ENCODE peak calls at places on chromosome 18, in six cellular contexts. G, D, A, P, V and C are unnamed samples.
A peak's percentile ranks its signal among the peaks of the same experiment; 100 is the strongest.

GRCh38 chr18:43049021-43049420 is 66.5 kb downstream of the RIT2 start:
- DNase-seq in G (peak; percentile 86), D (no peak), A (no peak), P (no peak), V (no peak), C (peak; percentile 65)

GRCh38 chr18:69974365-69974764 is 26.7 kb upstream of the CD226 start:
- DNase-seq in G (peak; percentile 82), D (peak; percentile 73), A (no peak), P (no peak), V (no peak), C (peak; percentile 16)

GRCh38 chr18:74331404-74331803 is 15.8 kb downstream of the C18orf63 start:
- DNase-seq in G (peak; percentile 65), D (peak; percentile 54), A (peak; percentile 4), P (peak; percentile 11), V (no peak), C (peak; percentile 29)

GRCh38 chr18:5051207-5051606 is 145.8 kb downstream of the AKAIN1 start:
- DNase-seq in G (no peak), D (no peak), A (no peak), P (no peak), V (no peak), C (no peak)

GRCh38 chr18:2826581-2826980 is 20.2 kb upstream of the EMILIN2 start:
- DNase-seq in G (peak; percentile 47), D (no peak), A (no peak), P (peak; percentile 13), V (no peak), C (no peak)

GRCh38 chr18:1421502-1421901 is 516.8 kb downstream of the ADCYAP1 start:
- DNase-seq in G (no peak), D (no peak), A (no peak), P (no peak), V (no peak), C (no peak)

GRCh38 chr18:48476550-48476917 is 62.3 kb upstream of the CTIF start:
- DNase-seq in G (no peak), D (no peak), A (no peak), P (no peak), V (no peak), C (no peak)

GRCh38 chr18:35463050-35463449 is 34.7 kb downstream of the INO80C start:
- DNase-seq in G (peak; percentile 68), D (no peak), A (no peak), P (no peak), V (no peak), C (peak; percentile 26)

GRCh38 chr18:49520661-49521145 is 33.7 kb upstream of the C18orf32 start:
- DNase-seq in G (peak; percentile 29), D (peak; percentile 67), A (no peak), P (no peak), V (no peak), C (peak; percentile 24)

GRCh38 chr18:78069784-78070664 is 820.4 kb downstream of the GALR1 start:
- DNase-seq in G (no peak), D (no peak), A (no peak), P (no peak), V (no peak), C (no peak)

GRCh38 chr18:6885992-6886823 is 156.7 kb downstream of the ARHGAP28 start:
- DNase-seq in G (peak; percentile 70), D (peak; percentile 40), A (peak; percentile 27), P (peak; percentile 77), V (no peak), C (peak; percentile 63)

GRCh38 chr18:24734058-24734457 is 273.6 kb downstream of the HRH4 start:
- DNase-seq in G (no peak), D (no peak), A (no peak), P (peak; percentile 50), V (no peak), C (no peak)

GRCh38 chr18:2654105-2654827 is 1.3 kb upstream of the SMCHD1 start:
- DNase-seq in G (peak; percentile 26), D (peak; percentile 17), A (no peak), P (no peak), V (no peak), C (peak; percentile 47)

GRCh38 chr18:35983818-35984217 is 11.3 kb downstream of the RMP24 start:
- DNase-seq in G (peak; percentile 73), D (peak; percentile 48), A (no peak), P (no peak), V (no peak), C (peak; percentile 61)

DNA sequence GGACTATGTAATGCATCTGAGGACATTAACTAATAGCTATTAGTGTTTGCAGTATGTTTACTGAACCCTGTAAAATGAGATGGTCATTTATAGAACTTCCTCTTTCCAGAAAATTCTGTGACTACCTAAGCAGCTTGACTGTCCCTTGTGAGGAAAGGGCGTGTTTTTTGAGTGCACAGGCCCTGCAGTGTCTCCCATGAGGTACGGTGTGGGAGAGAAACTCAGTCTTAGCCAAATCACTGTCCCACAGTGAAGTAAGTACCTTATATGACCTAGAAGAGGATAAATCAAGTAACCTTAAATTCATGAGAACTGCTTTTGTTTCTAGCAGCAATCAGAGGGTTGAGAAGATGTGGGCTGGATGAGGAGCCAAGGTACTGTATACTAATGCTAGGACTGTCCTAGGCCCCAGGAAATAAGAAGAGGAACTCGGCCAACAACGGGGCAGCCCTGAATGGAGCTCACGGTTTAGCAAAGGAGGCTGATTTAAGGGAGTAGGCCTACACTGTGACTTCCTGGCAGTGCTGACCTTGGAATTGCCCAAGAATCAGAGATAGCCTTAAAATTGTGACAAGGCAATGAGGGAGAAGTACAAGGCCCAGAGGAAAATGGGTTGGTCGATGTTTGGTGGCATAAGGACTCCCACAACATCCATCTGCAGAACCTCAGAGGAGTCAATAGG is 103.5 kb upstream of the CTAGE1 start:
- DNase-seq in G (no peak), D (no peak), A (no peak), P (no peak), V (no peak), C (no peak)
- H3K4me3 ChIP-seq in G (no peak overlapping the region), D (no peak overlapping the region), A (no peak overlapping the region), P (no peak overlapping the region), V (no peak overlapping the region), C (no peak overlapping the region)

GRCh38 chr18:58045265-58046086 is 1.4 kb downstream of the NEDD4L start:
- DNase-seq in G (peak; percentile 21), D (peak; percentile 77), A (no peak), P (peak; percentile 74), V (peak; percentile 90), C (peak; percentile 26)
- TF ChIP-seq CTCF in G (no peak), D (no peak), A (no peak), P (no peak), V (no peak), C (no peak)

GRCh38 chr18:12305211-12305610 is 2.8 kb upstream of the TUBB6 start:
- DNase-seq in G (no peak), D (no peak), A (no peak), P (no peak), V (no peak), C (no peak)

GRCh38 chr18:12307251-12307736 is 747 bp upstream of the TUBB6 start:
- DNase-seq in G (peak; percentile 77), D (peak; percentile 35), A (no peak), P (peak; percentile 57), V (no peak), C (peak; percentile 78)

GRCh38 chr18:12306752-12307151 is 1.3 kb upstream of the TUBB6 start:
- DNase-seq in G (no peak), D (no peak), A (no peak), P (no peak), V (no peak), C (no peak)

GRCh38 chr18:12304351-12305210 is 3.5 kb upstream of the TUBB6 start:
- DNase-seq in G (no peak), D (peak; percentile 90), A (no peak), P (no peak), V (no peak), C (no peak)

GRCh38 chr18:12305930-12306629 is 2.0 kb upstream of the TUBB6 start:
- DNase-seq in G (peak; percentile 42), D (no peak), A (no peak), P (peak; percentile 51), V (no peak), C (no peak)
- H3K4me3 ChIP-seq in G (peak overlapping the region; percentile 72), D (no peak overlapping the region), A (no peak overlapping the region), P (no peak overlapping the region), V (no peak overlapping the region), C (peak overlapping the region; percentile 61)

DNA sequence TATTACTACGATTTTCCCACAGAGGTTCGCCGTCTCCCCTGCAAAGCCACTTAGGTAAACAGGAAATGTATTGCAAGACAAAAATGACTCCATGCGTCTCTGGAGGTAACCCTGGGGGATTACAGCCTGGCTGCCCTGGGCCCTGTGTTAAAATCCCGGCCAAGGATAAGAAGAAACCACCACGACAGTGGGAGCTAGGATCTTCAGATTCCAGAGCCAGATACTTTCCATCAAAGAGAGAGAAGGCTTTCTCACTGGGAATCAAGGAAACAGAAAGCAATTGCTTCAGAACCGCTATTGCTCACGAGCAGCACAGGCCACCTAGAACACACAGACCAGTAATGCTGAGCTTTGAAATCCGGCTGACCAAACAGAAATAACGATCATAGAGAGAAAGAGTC is 97.9 kb upstream of the ZNF516 start:
- DNase-seq in G (peak; percentile 17), D (no peak), A (no peak), P (no peak), V (no peak), C (no peak)
- TF ChIP-seq CTCF in G (no peak), D (no peak), A (no peak), P (no peak), V (no peak), C (no peak)

DNA sequence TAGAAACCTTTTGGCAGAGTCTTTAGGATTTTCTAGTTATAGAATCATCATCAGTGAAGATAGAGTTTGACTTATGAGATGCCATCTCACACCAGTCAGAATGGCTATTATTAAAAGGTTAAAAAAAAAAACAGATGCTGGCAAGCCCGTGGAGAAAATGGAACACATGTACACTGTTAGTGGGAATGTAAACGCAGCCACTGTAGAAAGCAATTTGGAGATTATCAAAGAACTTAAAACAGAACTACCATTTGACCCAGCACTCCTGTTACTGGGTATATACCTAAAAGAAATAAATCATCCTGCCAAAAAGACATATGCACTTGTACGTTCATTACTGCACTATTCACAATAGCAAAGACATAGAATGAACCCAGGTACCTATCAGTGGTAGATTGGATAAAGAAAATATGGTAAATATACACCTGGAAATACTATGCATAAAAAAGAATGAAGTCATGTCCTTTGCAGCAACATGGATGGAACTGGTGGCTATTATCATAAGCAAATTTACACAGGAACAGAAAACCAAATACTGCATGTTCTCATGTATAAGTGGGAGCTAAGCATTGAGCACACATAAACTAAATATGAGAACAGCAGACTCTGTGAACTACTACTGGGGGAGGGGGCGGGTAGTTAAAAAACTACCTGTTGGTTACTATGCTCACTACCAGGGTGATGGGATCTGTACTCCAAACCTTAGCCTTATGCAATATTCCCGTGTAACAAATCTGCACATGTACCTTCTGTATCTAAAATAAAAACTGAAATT is 279.0 kb downstream of the KIAA1328 start:
- DNase-seq in G (no peak), D (no peak), A (no peak), P (no peak), V (no peak), C (no peak)
- H3K4me3 ChIP-seq in G (no peak overlapping the region), D (no peak overlapping the region), A (no peak overlapping the region), P (no peak overlapping the region), V (no peak overlapping the region), C (no peak overlapping the region)